ENCODE peak calls at places on chromosomes 12 and 14, in nine cellular contexts. K, V, D, L, T, O, C, Z and E are unnamed samples. For H3K9me3, the result is how much of the 10 kb centered on the place peaks cover.

GRCh38 chr14:29144598-29144997 is 378.0 kb downstream of the FOXG1 start:
- DNase-seq in V (no peak), Z (peak), C (no peak), O (no peak), K (no peak), L (no peak), T (peak), D (no peak), E (no peak)

GRCh38 chr12:90953956-90954421 is 987 bp downstream of the CCER1 start:
- DNase-seq in L (no peak), D (no peak), K (no peak), V (no peak), O (peak), C (peak), T (no peak), Z (no peak), E (no peak)

GRCh38 chr12:70756118-70756517 is 118.9 kb upstream of the PTPRB start:
- DNase-seq in Z (peak), L (no peak), K (no peak), C (no peak), D (peak), T (no peak), O (no peak), V (peak), E (no peak)

GRCh38 chr12:103858335-103858734 is 17.3 kb upstream of the NT5DC3 start:
- DNase-seq in C (no peak), L (no peak), T (no peak), D (no peak), V (no peak), Z (no peak), K (no peak), O (no peak), E (no peak)

GRCh38 chr12:31736472-31736871 is 7.7 kb upstream of the AMN1 start:
- DNase-seq in D (no peak), V (peak), Z (peak), T (peak), L (no peak), O (no peak), C (no peak), K (no peak), E (no peak)

GRCh38 chr12:6072302-6072752 is 52.1 kb downstream of the VWF start:
- DNase-seq in K (no peak), T (no peak), V (peak), C (no peak), D (no peak), L (no peak), Z (peak), O (no peak), E (no peak)

GRCh38 chr12:116677202-116677651 is 60.6 kb downstream of the SPRING1 start:
- DNase-seq in D (no peak), C (no peak), O (no peak), V (no peak), L (no peak), K (no peak), T (no peak), Z (no peak), E (no peak)

GRCh38 chr12:43104524-43104923 is 447.5 kb downstream of the ADAMTS20 start:
- DNase-seq in T (peak), L (no peak), O (no peak), V (no peak), C (no peak), Z (peak), D (no peak), K (no peak), E (no peak)

GRCh38 chr14:59358105-59358504 is 107.1 kb downstream of the GPR135 start:
- DNase-seq in D (peak), L (peak), T (peak), V (peak), Z (peak), O (no peak), K (peak), C (peak), E (peak)

GRCh38 chr12:42759622-42760273 is 170.2 kb upstream of the PRICKLE1 start:
- DNase-seq in L (peak), V (peak), Z (peak), K (peak), O (no peak), D (peak), T (peak), C (peak), E (peak)

GRCh38 chr12:2876431-2877046 is 435 bp downstream of the FOXM1 start:
- DNase-seq in O (no peak), V (no peak), L (no peak), T (no peak), C (no peak), Z (peak), K (no peak), D (no peak), E (no peak)

GRCh38 chr12:13278249-13278787 is 81.8 kb downstream of the EMP1 start:
- DNase-seq in K (peak), L (peak), V (no peak), C (peak), Z (peak), T (peak), O (peak), D (peak), E (peak)

GRCh38 chr14:91063119-91063518 is 2.7 kb upstream of the RPS6KA5 start:
- DNase-seq in O (no peak), D (no peak), L (no peak), V (no peak), C (no peak), Z (peak), T (no peak), K (no peak), E (no peak)

GRCh38 chr14:43877351-43877900 is 629.7 kb downstream of the FSCB start:
- DNase-seq in O (no peak), C (no peak), T (no peak), Z (no peak), D (no peak), K (no peak), L (no peak), V (no peak), E (no peak)

GRCh38 chr12:12606793-12607589 is 4.7 kb upstream of the CREBL2 start:
- DNase-seq in C (no peak), T (no peak), Z (peak), D (no peak), K (no peak), L (no peak), O (no peak), V (peak), E (no peak)

GRCh38 chr12:7351177-7351576 is 47.3 kb downstream of the ACSM4 start:
- DNase-seq in T (no peak), D (no peak), L (no peak), V (no peak), C (no peak), O (no peak), Z (no peak), K (no peak), E (no peak)

GRCh38 chr12:46152456-46152855 is 116.4 kb downstream of the SLC38A1 start:
- DNase-seq in O (no peak), K (no peak), L (no peak), T (no peak), Z (no peak), V (no peak), D (no peak), C (no peak), E (no peak)

DNA sequence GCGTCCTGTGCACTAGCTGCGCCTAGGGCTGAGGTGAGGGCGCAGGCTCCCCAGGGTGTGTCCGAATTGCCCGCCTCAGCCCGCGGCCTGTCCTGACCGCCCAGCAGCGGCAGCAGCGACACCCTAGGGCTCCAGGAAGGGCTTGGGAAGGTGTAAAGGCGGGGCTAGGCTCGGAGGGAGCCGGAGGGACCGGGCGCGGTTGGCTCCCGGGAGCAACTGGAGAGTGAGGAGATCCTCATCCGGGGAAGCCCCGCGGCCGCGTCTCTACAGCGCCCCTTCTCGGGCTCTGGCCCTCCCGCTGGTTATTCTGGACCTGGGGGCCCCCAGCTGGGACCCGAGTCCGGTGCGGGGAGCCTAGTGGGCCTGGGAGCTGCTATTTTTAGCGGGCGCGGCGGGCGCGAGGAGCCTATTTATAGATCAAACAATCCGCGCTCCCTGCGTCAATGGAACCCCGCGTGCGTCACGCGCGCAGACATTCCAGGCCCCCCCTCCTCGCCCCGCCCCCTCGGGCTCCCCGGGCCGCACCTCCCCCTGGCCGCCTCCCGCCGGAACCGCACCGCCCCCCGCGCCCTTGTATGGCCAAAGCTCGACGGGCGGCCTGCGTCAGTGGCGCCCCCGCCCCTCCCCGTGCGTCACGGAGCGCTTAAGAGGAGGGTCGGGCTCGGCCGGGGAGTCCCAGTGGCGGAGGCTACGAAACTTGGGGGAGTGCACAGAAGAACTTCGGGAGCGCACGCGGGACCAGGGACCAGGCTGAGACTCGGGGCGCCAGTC is at the start of gene NR4A1:
- DNase-seq in C (peak), V (peak), K (peak), T (peak), O (peak), D (peak), L (peak), Z (peak), E (peak)
- H3K4me3 ChIP-seq in C (peak), V (peak), K (peak), T (peak), O (peak), D (peak), L (peak), Z (peak), E (peak)

DNA sequence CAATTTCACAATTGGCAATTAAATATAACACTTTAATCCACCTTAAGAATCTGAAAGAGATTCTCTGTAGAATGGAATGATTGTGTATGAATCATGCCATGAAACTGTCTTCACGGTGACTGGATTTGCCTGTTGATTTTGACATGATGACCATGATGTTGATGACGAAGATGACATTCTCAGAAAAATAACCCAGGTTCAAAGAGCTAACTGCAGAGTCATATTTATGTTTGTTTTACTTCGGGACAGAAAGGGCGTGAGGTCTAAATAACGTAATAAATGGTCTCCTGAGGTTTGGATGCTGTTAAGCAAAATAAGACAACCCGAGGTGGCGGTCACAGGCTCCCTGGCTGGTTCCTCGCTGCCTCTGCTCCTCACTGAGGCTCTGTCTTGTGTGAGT is 532.0 kb downstream of the TMEM121 start:
- DNase-seq in O (no peak), T (no peak), V (no peak), D (no peak), Z (no peak), C (no peak), K (no peak), L (no peak), E (no peak)
- H3K9me3 ChIP-seq in O (under half), T (under half), V (under half), D (under half), Z (under half), C (under half), K (under half), L (under half), E (under half)

GRCh38 chr12:57763881-57764661 is 2.8 kb downstream of the CYP27B1 start:
- DNase-seq in T (no peak), O (no peak), C (no peak), V (no peak), K (no peak), L (no peak), Z (no peak), D (no peak), E (no peak)
- H3K4me3 ChIP-seq in T (no peak), O (no peak), C (no peak), V (no peak), K (peak), L (no peak), Z (no peak), D (no peak), E (no peak)

GRCh38 chr12:133130808-133131128 is 341 bp downstream of the ZNF10 start:
- DNase-seq in C (peak), T (peak), O (peak), V (no peak), L (peak), Z (peak), D (no peak), K (peak), E (peak)
- H3K9me3 ChIP-seq in C (half or more), T (under half), O (under half), V (under half), L (half or more), Z (under half), D (half or more), K (half or more), E (under half)

GRCh38 chr14:103624860-103625259 is 4.2 kb upstream of the KLC1 start:
- DNase-seq in D (peak), V (peak), O (no peak), K (peak), L (peak), C (peak), Z (peak), T (peak), E (peak)
- H3K4me3 ChIP-seq in D (no peak), V (no peak), O (no peak), K (peak), L (no peak), C (no peak), Z (peak), T (no peak), E (no peak)